ENCODE peak calls at places on chromosome 20, in six cellular contexts. I is GM12892; M is CD4-positive, alpha-beta T cell; H is NAMALWA; C is globus pallidus; S is hippocampal formation. J is an unnamed sample.

GRCh38 chr20:38007526-38007925 is 25.7 kb downstream of the TTI1 start:
- DNase-seq in H (no peak), M (no peak), I (no peak), S (no peak), C (no peak), J (no peak)

GRCh38 chr20:37987602-37988290 is 45.5 kb downstream of the TTI1 start:
- DNase-seq in H (no peak), M (no peak), S (no peak), C (no peak), I (no peak), J (no peak)

GRCh38 chr20:53869466-53870258 is 200.7 kb downstream of the BCAS1 start:
- DNase-seq in C (peak), M (peak), H (peak), I (no peak), S (no peak), J (peak)

GRCh38 chr20:40980106-40980827 is 48.4 kb upstream of the TOP1 start:
- DNase-seq in H (no peak), S (no peak), I (no peak), C (no peak), M (no peak), J (no peak)

GRCh38 chr20:62143118-62143975 is at the start of the genes PSMA7 and SS18L1:
- DNase-seq in S (peak), I (peak), C (peak), H (peak), M (peak), J (peak)

GRCh38 chr20:31707994-31708744 is 14.5 kb downstream of the BCL2L1 start:
- DNase-seq in C (no peak), H (peak), I (no peak), M (no peak), S (no peak), J (no peak)

GRCh38 chr20:52047811-52048302 is 143.7 kb downstream of the ZFP64 start:
- DNase-seq in M (no peak), C (no peak), S (no peak), I (no peak), H (no peak), J (peak)

GRCh38 chr20:34559311-34560140 is 1.0 kb downstream of the MAP1LC3A start:
- DNase-seq in I (no peak), M (no peak), C (peak), H (no peak), S (peak), J (no peak)

GRCh38 chr20:25686081-25687077 is 10.3 kb downstream of the ZNF337 start:
- DNase-seq in S (no peak), C (no peak), H (peak), M (no peak), I (no peak), J (no peak)